ENCODE peak calls at places on chromosomes 3 and 15, in five cellular contexts. F is right cardiac atrium, Z is lower lobe of right lung, Y is breast epithelium, U is neuronal stem cell. C is an unnamed sample.

GRCh38 chr15:76730262-76730661 is 174.9 kb downstream of the SCAPER start:
- DNase-seq in F (no peak), Z (no peak), Y (no peak), U (no peak), C (no peak)

GRCh38 chr15:49282366-49282765 is 112.3 kb downstream of the GALK2 start:
- DNase-seq in F (no peak), Z (no peak), Y (no peak), U (no peak), C (no peak)

GRCh38 chr3:1017879-1018278 is 74.9 kb upstream of the CNTN6 start:
- DNase-seq in F (no peak), Z (no peak), Y (no peak), U (no peak), C (no peak)

GRCh38 chr3:120129041-120129440 is 34.8 kb upstream of the GSK3B start:
- DNase-seq in F (no peak), Z (no peak), Y (no peak), U (no peak), C (no peak)

GRCh38 chr3:104206925-104207324 is 1159.8 kb upstream of the ALCAM start:
- DNase-seq in F (no peak), Z (no peak), Y (no peak), U (no peak), C (no peak)

GRCh38 chr3:16102905-16103364 is 71.5 kb upstream of the GALNT15 start:
- DNase-seq in F (no peak), Z (no peak), Y (no peak), U (no peak), C (no peak)

GRCh38 chr3:106013971-106014370 is 145.2 kb upstream of the CBLB start:
- DNase-seq in F (no peak), Z (no peak), Y (no peak), U (no peak), C (no peak)

GRCh38 chr3:48528754-48529153 is 24.8 kb upstream of the SHISA5 start:
- DNase-seq in F (no peak), Z (no peak), Y (no peak), U (no peak), C (no peak)

GRCh38 chr15:94286581-94286980 is 55.2 kb downstream of the MCTP2 start:
- DNase-seq in F (no peak), Z (no peak), Y (no peak), U (no peak), C (no peak)

GRCh38 chr15:29461877-29462276 is 192.3 kb upstream of the NSMCE3 start:
- DNase-seq in F (no peak), Z (no peak), Y (no peak), U (no peak), C (no peak)

GRCh38 chr3:189148090-189148507 is 23.7 kb upstream of the TPRG1 start:
- DNase-seq in F (peak; percentile 69), Z (no peak), Y (peak; percentile 60), U (peak; percentile 56), C (peak; percentile 27)

GRCh38 chr3:5092018-5092417 is 30.1 kb upstream of the ARL8B start:
- DNase-seq in F (no peak), Z (no peak), Y (no peak), U (no peak), C (no peak)

GRCh38 chr3:9122732-9123364 is 126.6 kb downstream of the SRGAP3 start:
- DNase-seq in F (no peak), Z (no peak), Y (no peak), U (no peak), C (no peak)

GRCh38 chr3:43390255-43390588 is 103.9 kb downstream of the SNRK start:
- DNase-seq in F (no peak), Z (no peak), Y (no peak), U (no peak), C (no peak)

GRCh38 chr3:26768068-26768651 is 145.6 kb downstream of the LRRC3B start:
- DNase-seq in F (no peak), Z (no peak), Y (no peak), U (no peak), C (no peak)

GRCh38 chr15:96947830-96948229 is 617.3 kb downstream of the NR2F2 start:
- DNase-seq in F (no peak), Z (no peak), Y (no peak), U (peak; percentile 38), C (no peak)

GRCh38 chr3:58526124-58526957 is 10.6 kb downstream of the ACOX2 start:
- DNase-seq in F (no peak), Z (no peak), Y (no peak), U (no peak), C (peak; percentile 18)

GRCh38 chr15:95557226-95558046 is 773.1 kb upstream of the NR2F2 start:
- DNase-seq in F (peak; percentile 45), Z (no peak), Y (no peak), U (no peak), C (no peak)

GRCh38 chr15:32794973-32795372 is 77.2 kb downstream of the GREM1 start:
- DNase-seq in F (no peak), Z (no peak), Y (no peak), U (no peak), C (no peak)

GRCh38 chr3:632571-633170 is 436.1 kb downstream of the CHL1 start:
- DNase-seq in F (peak; percentile 23), Z (no peak), Y (no peak), U (peak; percentile 77), C (peak; percentile 35)

GRCh38 chr15:97168704-97169475 is 791.6 kb upstream of the ARRDC4 start:
- DNase-seq in F (no peak), Z (no peak), Y (no peak), U (no peak), C (no peak)

GRCh38 chr15:66459818-66460615 is 37.5 kb downstream of the SNAPC5 start:
- DNase-seq in F (no peak), Z (no peak), Y (no peak), U (no peak), C (no peak)

GRCh38 chr3:123202451-123202850 is 708 bp downstream of the SEC22A start:
- DNase-seq in F (no peak), Z (no peak), Y (no peak), U (no peak), C (no peak)

GRCh38 chr3:194304186-194304917 is 46.8 kb downstream of the CPN2 start:
- DNase-seq in F (no peak), Z (no peak), Y (no peak), U (no peak), C (no peak)

GRCh38 chr3:111695584-111696213 is 100.6 kb upstream of the ZBED2 start:
- DNase-seq in F (no peak), Z (no peak), Y (no peak), U (no peak), C (no peak)

GRCh38 chr3:14403636-14404395 is 1.4 kb downstream of the SLC6A6 start:
- DNase-seq in F (peak; percentile 86), Z (peak; percentile 69), Y (no peak), U (no peak), C (no peak)

GRCh38 chr15:86837631-86838030 is 758.0 kb downstream of the AGBL1 start:
- DNase-seq in F (no peak), Z (no peak), Y (no peak), U (no peak), C (no peak)

GRCh38 chr15:74297867-74298266 is 61.7 kb downstream of the CCDC33 start:
- DNase-seq in F (no peak), Z (no peak), Y (no peak), U (no peak), C (no peak)
- H3K4me1 ChIP-seq in F (no peaks in the 10 kb centered on the region), Z (no peaks in the 10 kb centered on the region), Y (no peaks in the 10 kb centered on the region), U (peaks cover 23% of the 10 kb centered on the region), C (peaks cover 11% of the 10 kb centered on the region)

GRCh38 chr3:153896197-153896596 is 225.0 kb upstream of the ARHGEF26 start:
- DNase-seq in F (no peak), Z (no peak), Y (no peak), U (no peak), C (no peak)

GRCh38 chr3:153894857-153895256 is 226.3 kb upstream of the ARHGEF26 start:
- DNase-seq in F (no peak), Z (no peak), Y (no peak), U (no peak), C (no peak)

GRCh38 chr3:153901152-153901551 is 220.0 kb upstream of the ARHGEF26 start:
- DNase-seq in F (no peak), Z (no peak), Y (no peak), U (no peak), C (no peak)

GRCh38 chr3:153897842-153898241 is 223.3 kb upstream of the ARHGEF26 start:
- DNase-seq in F (no peak), Z (no peak), Y (no peak), U (no peak), C (no peak)

DNA sequence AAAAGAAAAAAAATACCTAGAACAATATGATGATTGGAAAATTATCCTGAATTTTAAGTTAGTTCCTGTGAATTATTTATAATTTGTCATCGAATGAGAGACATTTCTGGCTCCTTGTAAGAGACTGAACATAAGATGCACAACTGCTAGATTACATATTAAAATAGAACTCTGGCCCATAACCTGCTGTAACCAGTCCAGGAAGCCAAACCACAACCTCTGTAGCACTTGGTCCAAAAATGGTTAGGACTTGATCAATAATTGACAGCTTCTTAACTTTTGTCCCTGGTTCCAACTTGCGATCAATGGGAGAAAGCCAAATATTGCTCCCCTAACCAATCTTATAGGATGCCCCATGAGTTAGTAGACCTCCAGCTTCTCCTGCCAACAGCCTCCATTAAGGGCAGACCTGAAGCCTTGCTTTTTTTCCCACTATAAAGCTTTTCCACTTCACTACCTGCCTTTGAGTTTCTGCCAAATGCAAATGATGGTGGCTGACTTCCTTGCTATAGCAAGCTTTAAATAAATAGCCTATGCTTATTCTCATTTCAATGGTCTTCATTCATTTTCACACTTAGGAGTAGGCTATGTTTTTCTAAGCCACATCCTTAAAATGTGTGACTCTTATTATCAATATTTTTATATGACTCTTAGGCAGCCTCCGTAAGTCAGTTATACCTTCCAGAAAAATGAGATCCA is 224.0 kb upstream of the ARHGEF26 start:
- DNase-seq in F (no peak), Z (no peak), Y (no peak), U (no peak), C (no peak)
- H3K4me3 ChIP-seq in F (no peak overlapping the region), Z (no peak overlapping the region), Y (no peak overlapping the region), U (no peak overlapping the region), C (no peak overlapping the region)

DNA sequence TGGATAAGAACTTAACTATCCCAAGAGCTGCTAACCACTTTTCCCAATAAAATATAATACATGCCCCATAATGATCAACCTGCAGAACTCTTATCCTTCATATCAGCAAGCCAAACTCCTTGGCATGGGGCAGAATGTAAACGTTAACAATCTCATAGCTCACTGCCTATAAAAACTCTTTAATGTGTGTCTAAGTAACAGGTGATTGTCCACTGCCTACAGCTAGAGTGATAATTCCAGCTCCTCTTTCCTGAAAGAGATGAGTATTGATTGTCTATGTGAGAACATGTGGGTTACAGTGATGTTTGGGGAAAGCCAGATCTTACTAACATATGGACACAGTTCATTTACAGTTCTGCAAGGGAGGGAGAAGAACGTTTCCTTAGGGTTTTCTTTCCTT is 11.3 kb upstream of the GLCE start:
- DNase-seq in F (no peak), Z (no peak), Y (no peak), U (no peak), C (no peak)
- H3K27me3 ChIP-seq in F (no peaks in the 10 kb centered on the region), Z (no peaks in the 10 kb centered on the region), Y (no peaks in the 10 kb centered on the region), U (no peaks in the 10 kb centered on the region), C (no peaks in the 10 kb centered on the region)

GRCh38 chr3:71130516-71131384 is 452.8 kb downstream of the FOXP1 start:
- DNase-seq in F (peak; percentile 75), Z (peak; percentile 77), Y (no peak), U (no peak), C (no peak)
- H3K4me1 ChIP-seq in F (no peaks in the 10 kb centered on the region), Z (peaks cover 77% of the 10 kb centered on the region), Y (no peaks in the 10 kb centered on the region), U (peaks cover 18% of the 10 kb centered on the region), C (peaks cover 4% of the 10 kb centered on the region)